ENCODE peak calls at places on chromosomes 13 and 19, in four cellular contexts. B is ascending aorta, W is HL-60, P is fibroblast of pulmonary artery. I is an unnamed sample.

GRCh38 chr13:110445183-110445582 is 116.3 kb downstream of the RAB20 start:
- DNase-seq in B (no peak), W (peak), P (no peak), I (peak)

GRCh38 chr13:25171517-25172302 is at the start of gene AMER2:
- DNase-seq in B (no peak), W (no peak), P (peak), I (peak)

GRCh38 chr13:37023871-37024270 is 23.3 kb downstream of the EXOSC8 start:
- DNase-seq in B (no peak), W (no peak), P (no peak), I (peak)

GRCh38 chr13:79423801-79424642 is 18.0 kb upstream of the RBM26 start:
- DNase-seq in B (no peak), W (peak), P (peak), I (peak)

GRCh38 chr19:14369399-14370168 is 11.7 kb upstream of the ADGRE5 start:
- DNase-seq in B (peak), W (no peak), P (peak), I (no peak)

GRCh38 chr13:43786766-43787517 is at the start of gene ENOX1:
- DNase-seq in B (no peak), W (peak), P (peak), I (peak)

GRCh38 chr13:71721117-71721516 is 145.9 kb downstream of the DACH1 start:
- DNase-seq in B (no peak), W (no peak), P (no peak), I (no peak)

GRCh38 chr19:27776020-27776419 is 1436.9 kb downstream of the UQCRFS1 start:
- DNase-seq in B (no peak), W (peak), P (peak), I (peak)

GRCh38 chr19:56476671-56477428 is at the start of gene ZNF667:
- DNase-seq in B (no peak), W (peak), P (peak), I (peak)

GRCh38 chr19:14950421-14950820 is 9.1 kb downstream of the OR7C2 start:
- DNase-seq in B (no peak), W (no peak), P (no peak), I (no peak)

GRCh38 chr19:56341948-56342347 is 27.3 kb upstream of the ZSCAN5A start:
- DNase-seq in B (no peak), W (no peak), P (no peak), I (peak)

GRCh38 chr19:8577741-8578140 is 499 bp upstream of the MYO1F start:
- DNase-seq in B (no peak), W (peak), P (no peak), I (no peak)

GRCh38 chr19:16383584-16384161 is 59.0 kb downstream of the KLF2 start:
- DNase-seq in B (no peak), W (no peak), P (no peak), I (no peak)

GRCh38 chr19:8004723-8005513 is 523 bp downstream of the ELAVL1 start:
- DNase-seq in B (no peak), W (peak), P (peak), I (peak)

DNA sequence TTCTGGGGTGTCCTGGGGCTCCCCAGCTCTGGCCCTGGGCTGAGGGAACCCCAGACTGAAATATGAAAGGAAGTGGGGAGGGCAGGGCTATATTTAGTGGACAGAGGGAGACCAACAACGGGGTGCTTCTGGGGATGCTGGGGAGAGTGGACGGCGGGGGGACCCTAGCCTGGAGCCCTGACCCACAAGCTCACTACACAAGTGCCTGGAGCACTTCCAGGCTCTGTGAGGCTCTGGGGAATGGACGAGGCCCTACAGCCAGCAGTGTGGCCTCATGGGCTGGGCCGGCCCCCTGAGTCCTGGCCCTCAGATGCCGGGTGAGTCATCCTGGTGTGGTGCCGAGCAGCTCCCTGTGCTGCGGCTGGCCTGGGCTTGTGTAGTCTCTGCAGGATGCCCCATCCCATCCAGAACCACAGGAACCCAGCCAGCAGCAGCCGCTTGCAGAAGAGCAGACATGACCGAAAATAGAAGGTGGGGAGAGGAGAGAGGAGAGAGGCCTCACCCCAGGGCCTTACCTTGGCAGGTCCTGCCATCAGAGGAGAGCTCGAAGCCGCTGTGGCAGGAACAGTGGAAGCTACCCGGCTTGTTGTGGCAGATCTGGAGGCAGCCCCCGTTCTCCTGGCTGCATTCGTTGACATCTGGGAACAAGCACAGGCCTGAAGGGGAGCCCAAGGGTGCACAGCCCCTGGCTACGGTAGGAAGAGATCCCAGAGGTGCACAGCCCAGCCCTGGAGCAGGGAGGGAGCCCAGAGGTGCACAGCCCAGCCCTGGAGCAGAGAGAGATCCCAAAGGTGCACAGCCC is 26.1 kb downstream of the GAS6 start:
- DNase-seq in B (peak), W (no peak), P (peak), I (peak)
- H3K4me3 ChIP-seq in B (peak), W (no peak), P (peak), I (peak)

DNA sequence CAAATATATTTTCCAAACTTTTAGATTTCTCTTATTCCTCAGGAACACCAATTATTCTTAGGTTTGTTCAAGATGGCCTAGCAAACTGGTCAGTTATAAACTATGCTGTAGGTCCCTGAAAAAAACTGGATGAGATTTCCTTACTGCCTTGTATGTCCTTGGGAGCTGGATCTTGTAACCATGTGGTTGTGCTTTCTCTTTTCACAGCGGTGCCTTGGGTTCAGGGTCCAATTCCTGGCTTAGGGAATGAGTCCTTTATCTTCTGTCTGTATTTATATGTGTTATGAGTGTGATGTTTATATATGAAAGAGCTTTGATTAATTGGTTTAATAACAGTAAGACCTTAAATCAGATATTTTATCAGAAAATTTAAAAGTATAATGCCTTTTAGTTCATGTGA is 23.5 kb upstream of the GRTP1 start:
- DNase-seq in B (no peak), W (no peak), P (no peak), I (no peak)
- TF ChIP-seq CTCF in B (no peak), W (no peak), P (no peak), I (no peak)

DNA sequence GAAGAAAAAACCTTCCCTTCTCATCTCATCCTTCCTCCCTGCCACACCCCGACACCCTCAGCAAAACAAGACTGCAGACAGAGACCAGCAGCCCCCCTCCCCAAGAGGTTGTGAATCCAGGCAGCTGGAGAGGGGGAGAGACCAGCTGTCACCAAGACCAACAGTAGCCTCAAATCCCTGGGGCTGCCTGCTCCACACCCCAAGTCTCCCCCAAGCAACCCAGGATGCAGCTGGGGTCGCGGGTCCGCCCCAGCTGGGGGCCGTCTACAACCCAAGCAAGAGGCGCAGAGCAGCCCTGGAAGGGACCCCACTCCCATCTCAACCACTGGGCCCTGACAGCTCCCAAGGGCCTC is 7.1 kb downstream of the KLF16 start:
- DNase-seq in B (no peak), W (no peak), P (no peak), I (no peak)
- H3K4me3 ChIP-seq in B (peak), W (peak), P (peak), I (peak)

GRCh38 chr13:41740479-41740878 is 220.4 kb downstream of the VWA8 start:
- DNase-seq in B (no peak), W (no peak), P (peak), I (peak)
- TF ChIP-seq CTCF in B (no peak), W (no peak), P (no peak), I (no peak)

GRCh38 chr19:4232614-4233281 is 3.4 kb downstream of the EBI3 start:
- DNase-seq in B (no peak), W (no peak), P (no peak), I (no peak)

GRCh38 chr19:4229179-4229931 is at the start of gene EBI3:
- DNase-seq in B (no peak), W (no peak), P (peak), I (peak)

GRCh38 chr19:4234142-4234861 is 5.0 kb downstream of the EBI3 start:
- DNase-seq in B (no peak), W (no peak), P (no peak), I (no peak)

GRCh38 chr19:4234862-4235201 is 5.5 kb downstream of the EBI3 start:
- DNase-seq in B (no peak), W (no peak), P (no peak), I (no peak)

DNA sequence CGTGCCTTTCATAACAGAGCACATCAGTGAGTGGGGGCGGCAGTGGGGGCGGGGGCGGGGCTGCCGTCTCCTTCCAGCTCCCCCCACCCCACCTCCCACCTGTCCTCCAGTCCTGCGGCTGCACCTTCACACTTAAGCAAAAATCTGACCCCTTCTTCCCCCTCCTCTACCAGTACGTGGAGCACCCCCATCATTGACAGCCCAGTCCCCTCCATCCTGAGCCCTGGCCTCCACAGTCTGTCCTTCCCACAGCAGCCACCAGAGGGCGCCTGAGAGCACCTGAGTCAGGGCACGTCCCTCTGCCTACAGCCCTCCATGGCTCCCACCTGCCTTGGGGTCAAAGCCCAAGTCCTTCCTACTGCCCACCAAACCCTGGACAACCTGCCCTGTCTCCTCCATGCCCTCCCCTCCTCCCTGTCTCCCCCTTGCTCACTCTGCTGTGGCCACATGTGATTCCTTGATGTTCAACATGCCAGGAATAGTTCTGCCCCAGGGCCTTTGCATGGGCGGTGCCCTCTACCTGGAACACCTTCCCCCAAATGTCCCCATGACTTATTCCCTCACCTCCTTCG is 4.0 kb downstream of the EBI3 start:
- DNase-seq in B (no peak), W (peak), P (peak), I (peak)
- H3K4me3 ChIP-seq in B (no peak), W (no peak), P (no peak), I (no peak)

DNA sequence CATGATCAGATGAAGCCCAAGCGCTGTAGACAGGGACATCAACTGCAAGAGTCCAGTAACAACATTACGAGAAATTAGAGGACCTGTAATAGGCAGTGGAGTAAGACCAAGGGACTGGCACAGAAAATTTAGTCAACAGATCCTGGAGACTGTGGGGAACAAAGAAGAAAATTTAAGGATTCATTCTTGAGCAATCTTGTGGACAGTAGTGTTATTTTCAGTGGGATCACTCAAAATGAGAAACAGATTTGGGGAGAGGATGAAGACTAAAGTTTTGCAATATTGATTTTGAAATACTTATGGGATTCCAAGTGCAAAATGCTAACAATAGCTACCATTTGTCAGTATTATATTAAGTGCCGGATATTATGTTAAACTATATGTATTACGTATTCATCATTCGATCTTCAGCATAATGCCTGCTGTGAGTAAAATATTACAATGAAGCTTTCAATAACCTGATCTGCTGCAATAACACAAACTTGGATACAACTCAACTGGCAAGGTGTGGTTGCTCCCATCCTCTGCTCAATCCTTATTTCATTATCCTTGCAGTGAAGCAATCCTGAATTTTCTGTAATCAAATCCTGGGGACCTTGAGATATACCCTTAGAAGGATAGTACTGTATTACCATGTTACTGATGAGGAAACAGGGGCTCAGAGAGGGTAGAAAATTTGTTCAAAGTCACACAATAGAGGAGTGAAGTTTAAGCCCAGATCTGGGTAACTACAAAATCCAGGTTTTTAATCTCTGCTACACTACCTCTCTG is 84.2 kb downstream of the SACS start:
- DNase-seq in B (no peak), W (no peak), P (no peak), I (no peak)
- TF ChIP-seq CTCF in B (no peak), W (no peak), P (no peak), I (no peak)

GRCh38 chr19:29672319-29672932 is 7.2 kb downstream of the PLEKHF1 start:
- DNase-seq in B (no peak), W (no peak), P (no peak), I (no peak)

GRCh38 chr19:29673451-29674371 is 8.4 kb downstream of the PLEKHF1 start:
- DNase-seq in B (no peak), W (no peak), P (no peak), I (no peak)

GRCh38 chr19:29672933-29673336 is 7.7 kb downstream of the PLEKHF1 start:
- DNase-seq in B (no peak), W (no peak), P (no peak), I (no peak)

GRCh38 chr19:29670255-29670654 is 5.0 kb downstream of the PLEKHF1 start:
- DNase-seq in B (no peak), W (no peak), P (no peak), I (no peak)

DNA sequence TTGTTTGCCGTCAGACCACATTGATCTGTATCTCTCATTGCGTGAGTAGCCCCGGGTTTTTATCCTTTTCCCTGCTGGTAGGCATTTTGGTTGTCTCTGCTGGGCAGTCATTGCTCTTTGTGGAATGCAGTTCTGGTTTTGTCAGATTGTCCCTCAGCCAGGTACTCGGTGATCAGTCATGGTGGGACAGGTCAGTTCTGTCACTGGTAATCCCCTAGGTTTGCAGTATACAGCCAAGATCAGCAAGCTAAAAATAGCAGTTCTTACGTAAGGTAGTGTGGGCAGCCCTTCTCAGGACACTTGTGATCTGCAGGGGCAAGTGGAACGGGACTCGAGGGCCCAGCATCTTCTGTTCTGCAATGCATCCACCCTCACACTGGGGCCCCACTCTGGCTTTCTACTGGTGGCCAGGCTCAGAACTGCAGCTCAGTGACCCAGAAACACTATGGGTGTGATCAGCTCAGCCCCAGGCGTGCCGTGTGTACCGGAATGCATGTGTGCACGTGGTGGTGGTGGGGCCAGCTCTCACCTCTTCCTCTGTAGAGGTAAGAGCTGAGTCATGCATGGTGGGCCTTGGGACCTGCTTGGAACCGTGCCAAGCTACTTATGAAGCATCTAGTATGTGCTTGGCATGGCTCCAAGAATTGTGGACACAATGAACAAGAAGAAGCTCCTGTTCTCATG is 6.3 kb downstream of the PLEKHF1 start:
- DNase-seq in B (no peak), W (peak), P (peak), I (peak)
- H3K4me3 ChIP-seq in B (no peak), W (no peak), P (no peak), I (no peak)

GRCh38 chr19:40583283-40583682 is 6.6 kb downstream of the SHKBP1 start:
- DNase-seq in B (no peak), W (no peak), P (no peak), I (no peak)

GRCh38 chr19:40585241-40585640 is 8.6 kb downstream of the SHKBP1 start:
- DNase-seq in B (no peak), W (no peak), P (no peak), I (no peak)

GRCh38 chr19:40582467-40582866 is 5.8 kb downstream of the SHKBP1 start:
- DNase-seq in B (no peak), W (no peak), P (no peak), I (no peak)

GRCh38 chr19:40585677-40586422 is 9.2 kb downstream of the SHKBP1 start:
- DNase-seq in B (no peak), W (peak), P (peak), I (peak)

DNA sequence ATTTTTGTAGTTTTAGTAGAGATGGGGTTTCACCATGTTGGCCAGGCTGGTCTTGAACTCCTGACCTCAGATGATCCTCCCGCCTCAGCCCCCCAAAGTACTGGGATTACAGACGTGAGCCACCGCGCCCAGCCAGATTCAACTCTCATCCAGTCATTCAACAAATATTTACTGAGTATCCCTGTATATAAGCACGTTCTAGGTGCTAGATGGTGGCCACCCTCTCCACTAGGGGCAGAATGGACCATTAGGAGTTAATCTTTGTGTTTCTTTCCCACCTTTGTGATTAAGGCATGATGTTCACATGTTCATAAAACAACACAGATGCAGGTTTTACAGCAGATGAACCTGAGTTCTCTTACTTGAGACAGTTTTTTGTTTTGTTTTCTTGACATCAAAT is 7.3 kb downstream of the SHKBP1 start:
- DNase-seq in B (no peak), W (no peak), P (no peak), I (no peak)
- TF ChIP-seq CTCF in B (no peak), W (no peak), P (peak), I (peak)

I was measured in choroid plexus epithelial cell.